ENCODE peak calls at places on chromosomes 2 and 18, in ten cellular contexts. F, U, D, K, O, T, E, W, Q and N are unnamed samples. For H3K27me3 and H3K36me3, the result is how much of the 10 kb centered on the place peaks cover.

GRCh38 chr2:202818321-202818720 is 53.2 kb downstream of the ICA1L start:
- DNase-seq in U (no peak), Q (no peak), T (no peak), W (no peak), D (no peak), F (no peak), E (no peak), O (no peak), K (no peak), N (no peak)

GRCh38 chr2:223580951-223581350 is 21.2 kb downstream of the SCG2 start:
- DNase-seq in W (no peak), E (no peak), O (no peak), D (no peak), Q (no peak), U (no peak), T (no peak), F (peak), K (no peak), N (no peak)

GRCh38 chr18:56542488-56542887 is 95.9 kb downstream of the TXNL1 start:
- DNase-seq in E (no peak), O (no peak), U (no peak), D (no peak), W (no peak), Q (no peak), F (no peak), K (no peak), T (no peak), N (no peak)

GRCh38 chr18:62505669-62506494 is 16.9 kb upstream of the ZCCHC2 start:
- DNase-seq in Q (no peak), D (no peak), E (no peak), T (no peak), K (no peak), W (peak), O (no peak), F (peak), U (no peak), N (no peak)

GRCh38 chr18:42976869-42977268 is 138.6 kb downstream of the RIT2 start:
- DNase-seq in Q (no peak), U (no peak), F (no peak), E (no peak), D (no peak), T (no peak), K (no peak), O (no peak), W (no peak), N (no peak)

GRCh38 chr2:183059561-183059960 is 19.0 kb upstream of the DUSP19 start:
- DNase-seq in K (peak), E (no peak), D (no peak), U (no peak), T (no peak), O (no peak), W (no peak), Q (no peak), F (peak), N (no peak)

GRCh38 chr2:163453920-163454319 is 281.9 kb downstream of the FIGN start:
- DNase-seq in E (no peak), F (no peak), Q (no peak), K (no peak), W (no peak), U (no peak), O (no peak), D (no peak), T (no peak), N (no peak)

GRCh38 chr2:187349328-187349944 is 98.6 kb downstream of the CALCRL start:
- DNase-seq in O (no peak), F (no peak), T (no peak), K (no peak), W (no peak), Q (no peak), U (no peak), D (no peak), E (no peak), N (no peak)

GRCh38 chr2:3324404-3325281 is 53.0 kb downstream of the EIPR1 start:
- DNase-seq in W (no peak), E (no peak), K (no peak), Q (peak), T (no peak), O (no peak), D (no peak), U (no peak), F (no peak), N (no peak)

GRCh38 chr2:479031-479430 is 191.1 kb upstream of the ALKAL2 start:
- DNase-seq in E (no peak), T (no peak), F (no peak), D (no peak), Q (no peak), U (no peak), W (no peak), O (no peak), K (no peak), N (no peak)

GRCh38 chr2:105635564-105635963 is 109.1 kb upstream of the NCK2 start:
- DNase-seq in F (no peak), W (no peak), E (no peak), O (no peak), K (no peak), Q (no peak), U (no peak), D (peak), T (no peak), N (no peak)

GRCh38 chr2:66539452-66539851 is 104.5 kb downstream of the MEIS1 start:
- DNase-seq in D (no peak), F (no peak), U (no peak), E (no peak), W (no peak), Q (no peak), O (no peak), T (no peak), K (no peak), N (no peak)

GRCh38 chr2:240201861-240202260 is 61.4 kb upstream of the OTOS start:
- DNase-seq in O (no peak), E (peak), F (no peak), W (no peak), D (no peak), Q (peak), K (no peak), T (no peak), U (no peak), N (no peak)

GRCh38 chr18:79531926-79532689 is 136.4 kb downstream of the NFATC1 start:
- DNase-seq in F (no peak), E (peak), T (no peak), U (no peak), O (no peak), K (no peak), D (no peak), W (no peak), Q (no peak), N (no peak)

GRCh38 chr2:181114021-181114420 is 133.6 kb downstream of the UBE2E3 start:
- DNase-seq in T (no peak), F (no peak), E (no peak), W (no peak), U (no peak), O (no peak), D (no peak), K (no peak), Q (no peak), N (no peak)

GRCh38 chr2:65800998-65801397 is 368.6 kb upstream of the SPRED2 start:
- DNase-seq in E (no peak), D (no peak), F (peak), W (no peak), K (no peak), Q (no peak), T (peak), O (peak), U (no peak), N (no peak)

GRCh38 chr18:70693196-70693595 is 404.4 kb downstream of the SOCS6 start:
- DNase-seq in O (no peak), U (no peak), K (no peak), E (no peak), Q (no peak), T (no peak), F (no peak), W (no peak), D (no peak), N (no peak)

GRCh38 chr2:230899786-230900185 is 25.3 kb downstream of the GPR55 start:
- DNase-seq in E (no peak), W (no peak), T (no peak), U (no peak), O (no peak), D (no peak), F (no peak), Q (no peak), K (no peak), N (no peak)

GRCh38 chr18:76986391-76986790 is 146.2 kb downstream of the MBP start:
- DNase-seq in K (no peak), W (no peak), Q (no peak), D (no peak), T (no peak), O (no peak), U (no peak), E (peak), F (no peak), N (no peak)

GRCh38 chr18:10020176-10020575 is 106.4 kb downstream of the VAPA start:
- DNase-seq in E (no peak), Q (no peak), W (no peak), T (no peak), D (peak), K (no peak), O (no peak), U (no peak), F (no peak), N (no peak)

GRCh38 chr18:36314098-36314497 is 16.6 kb downstream of the FHOD3 start:
- DNase-seq in Q (no peak), F (no peak), O (no peak), U (no peak), T (no peak), W (no peak), D (peak), K (no peak), E (no peak), N (no peak)

GRCh38 chr18:8367217-8367988 is 241.8 kb upstream of the RAB12 start:
- DNase-seq in D (no peak), W (peak), O (peak), E (peak), U (peak), T (peak), F (no peak), Q (peak), K (peak), N (no peak)

GRCh38 chr2:129443235-129443884 is 536.1 kb upstream of the RAB6C start:
- DNase-seq in U (no peak), O (no peak), D (no peak), K (no peak), F (no peak), Q (no peak), T (no peak), W (no peak), E (no peak), N (no peak)

GRCh38 chr2:46135936-46136335 is 161.3 kb upstream of the EPAS1 start:
- DNase-seq in T (no peak), O (no peak), W (no peak), Q (no peak), F (peak), U (no peak), E (no peak), D (peak), K (no peak), N (no peak)

GRCh38 chr2:200405599-200406298 is 99.3 kb downstream of the SPATS2L start:
- DNase-seq in U (no peak), D (no peak), F (peak), E (no peak), W (no peak), Q (no peak), K (peak), O (peak), T (no peak), N (no peak)

GRCh38 chr2:102736607-102737409 is 25.0 kb upstream of the TMEM182 start:
- DNase-seq in W (peak), Q (peak), T (peak), U (peak), F (peak), K (peak), O (peak), D (peak), E (peak), N (peak)

GRCh38 chr18:1751249-1751648 is 820.1 kb downstream of the METTL4 start:
- DNase-seq in T (no peak), D (no peak), K (no peak), W (no peak), O (no peak), U (no peak), F (no peak), E (no peak), Q (no peak), N (no peak)

GRCh38 chr2:205590759-205591158 is 91.5 kb upstream of the NRP2 start:
- DNase-seq in W (no peak), T (no peak), U (no peak), D (no peak), F (peak), Q (no peak), E (no peak), O (no peak), K (no peak), N (no peak)

GRCh38 chr18:76371301-76371700 is 123.7 kb downstream of the ZNF516 start:
- DNase-seq in W (no peak), U (no peak), O (no peak), E (no peak), T (peak), Q (no peak), F (no peak), K (no peak), D (no peak), N (no peak)

GRCh38 chr18:59885579-59886163 is 14.1 kb upstream of the PMAIP1 start:
- DNase-seq in T (no peak), O (no peak), K (no peak), D (no peak), U (no peak), W (no peak), E (no peak), Q (no peak), F (peak), N (peak)

GRCh38 chr18:59877366-59877765 is 22.4 kb upstream of the PMAIP1 start:
- DNase-seq in K (no peak), W (no peak), Q (no peak), F (no peak), E (no peak), U (no peak), T (no peak), D (no peak), O (no peak), N (no peak)

GRCh38 chr18:59878644-59879043 is 21.2 kb upstream of the PMAIP1 start:
- DNase-seq in D (no peak), K (no peak), U (no peak), O (no peak), Q (no peak), E (no peak), T (no peak), F (no peak), W (no peak), N (no peak)

GRCh38 chr18:59884331-59884730 is 15.5 kb upstream of the PMAIP1 start:
- DNase-seq in E (no peak), U (no peak), Q (no peak), W (no peak), O (no peak), F (no peak), T (no peak), K (no peak), D (no peak), N (no peak)

DNA sequence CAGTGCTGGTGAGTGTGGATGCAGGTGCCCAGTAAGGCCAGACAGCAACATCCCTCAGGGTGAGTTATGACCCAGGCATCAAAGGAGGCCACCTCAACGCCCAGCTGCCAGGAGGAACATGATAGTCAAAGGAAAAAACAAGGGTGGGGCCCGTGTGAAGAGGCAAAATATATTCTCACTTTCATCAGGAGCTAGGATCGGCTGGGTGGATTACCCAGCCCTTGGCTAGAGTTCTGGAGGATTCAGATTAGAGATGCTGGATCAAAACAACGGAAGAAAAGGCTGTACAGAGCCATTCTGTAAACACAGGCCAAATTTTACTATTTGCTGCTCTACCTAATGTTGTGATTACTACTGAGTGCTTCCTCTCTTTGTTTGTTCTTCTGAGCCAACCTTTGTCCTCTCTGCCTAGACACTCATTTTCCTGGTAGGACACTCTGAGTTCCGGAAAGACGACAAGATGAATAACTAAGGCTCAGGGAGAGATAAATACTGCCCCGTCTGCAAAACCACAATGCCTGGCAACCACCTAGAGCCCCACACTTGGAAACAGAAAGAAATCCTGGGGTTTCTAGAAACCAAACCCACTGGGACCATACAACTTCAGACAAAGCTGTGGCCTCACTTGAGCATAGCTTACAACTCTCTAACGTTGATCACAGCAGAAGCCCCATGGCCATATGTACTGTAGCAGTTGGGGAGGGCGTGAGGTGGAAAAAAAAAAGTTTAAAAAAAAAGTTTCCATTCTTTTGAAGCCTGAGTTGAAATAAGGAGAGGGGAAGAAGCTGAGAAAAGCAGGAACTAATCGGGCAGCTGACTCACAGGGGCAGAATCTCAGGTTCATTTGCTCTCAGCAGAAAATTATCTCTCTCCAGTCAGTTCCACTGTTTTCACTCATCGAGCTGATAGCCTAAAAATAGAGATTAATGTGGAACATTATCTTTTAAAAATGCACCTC is 17.8 kb upstream of the PMAIP1 start:
- DNase-seq in E (no peak), F (peak), K (peak), U (no peak), W (no peak), D (no peak), O (peak), Q (no peak), T (no peak), N (no peak)
- H3K27ac ChIP-seq in E (no peak), F (peak), K (peak), U (no peak), W (no peak), D (peak), O (peak), Q (no peak), T (no peak), N (no peak)

GRCh38 chr2:197799072-197799471 is 5.3 kb upstream of the PLCL1 start:
- DNase-seq in K (no peak), Q (no peak), T (no peak), E (no peak), U (no peak), W (no peak), O (no peak), F (no peak), D (no peak), N (no peak)

GRCh38 chr2:197795277-197795676 is 9.1 kb upstream of the PLCL1 start:
- DNase-seq in T (no peak), O (no peak), E (no peak), D (no peak), F (no peak), W (no peak), U (no peak), K (no peak), Q (no peak), N (no peak)

GRCh38 chr2:197798187-197798586 is 6.2 kb upstream of the PLCL1 start:
- DNase-seq in O (no peak), T (no peak), D (no peak), F (no peak), Q (no peak), E (no peak), K (no peak), U (no peak), W (no peak), N (no peak)

DNA sequence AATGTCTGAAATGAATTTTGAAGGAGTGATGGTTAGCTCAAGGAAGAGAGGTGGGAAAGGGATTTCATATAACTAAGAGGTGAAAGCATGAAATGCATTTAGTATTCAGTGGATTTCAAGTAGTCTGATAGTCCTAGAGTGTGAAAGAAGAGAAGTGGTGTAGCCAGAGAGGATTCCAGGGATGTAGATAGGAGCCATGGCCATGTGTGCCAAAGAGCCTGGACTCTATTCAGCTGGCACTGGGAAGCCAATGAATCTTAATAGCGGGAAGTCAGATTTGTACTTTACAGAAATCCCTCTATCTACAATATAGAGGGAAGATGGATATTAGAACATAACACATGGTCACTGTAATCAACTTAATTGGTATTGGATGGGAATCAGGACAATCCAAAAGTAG is 8.3 kb upstream of the BOLL start:
- DNase-seq in F (no peak), K (no peak), W (no peak), E (no peak), O (no peak), Q (no peak), U (no peak), D (no peak), T (no peak), N (no peak)
- H3K27me3 ChIP-seq in F (under half), K (under half), W (under half), E (under half), O (under half), Q (under half), U (under half), D (under half), T (under half), N (under half)

DNA sequence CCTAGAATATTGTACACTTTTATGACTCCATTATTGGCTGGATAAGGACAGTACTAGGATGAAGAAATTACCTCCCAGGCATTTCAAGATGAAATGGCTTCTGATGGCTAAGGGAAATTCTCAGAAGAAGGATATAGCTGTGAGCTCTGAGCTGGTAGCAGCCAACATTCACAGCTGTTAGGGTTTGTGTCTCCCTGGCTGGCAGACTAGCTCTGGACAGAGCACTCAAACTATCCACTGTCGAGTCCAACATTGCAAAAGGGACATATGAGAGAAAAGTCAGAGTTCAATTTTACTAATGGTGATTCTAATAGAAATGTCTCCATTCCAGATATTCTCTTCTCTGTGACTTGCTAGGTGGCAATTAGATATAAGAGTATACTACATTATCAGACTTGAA is 1920.5 kb downstream of the SUCLG1 start:
- DNase-seq in E (no peak), F (no peak), U (no peak), K (no peak), Q (no peak), W (no peak), O (no peak), T (no peak), D (no peak), N (no peak)
- H3K36me3 ChIP-seq in E (under half), F (under half), U (under half), K (under half), Q (under half), W (under half), O (under half), T (under half), D (under half), N (under half)

GRCh38 chr2:69959425-69959824 is 2.0 kb downstream of the ASPRV1 start:
- DNase-seq in F (no peak), K (no peak), T (no peak), U (no peak), E (no peak), W (no peak), O (no peak), D (no peak), Q (no peak), N (no peak)
- H3K27ac ChIP-seq in F (no peak), K (no peak), T (no peak), U (no peak), E (no peak), W (no peak), O (no peak), D (no peak), Q (no peak), N (no peak)

GRCh38 chr18:58772161-58772560 is 92.5 kb upstream of the ZNF532 start:
- DNase-seq in D (no peak), K (no peak), W (no peak), F (no peak), T (no peak), O (no peak), U (no peak), Q (no peak), E (no peak), N (no peak)

GRCh38 chr18:58768293-58768974 is 96.2 kb upstream of the ZNF532 start:
- DNase-seq in D (no peak), O (peak), W (peak), F (peak), Q (peak), U (peak), K (peak), E (peak), T (peak), N (peak)

GRCh38 chr18:58766164-58766563 is 94.9 kb downstream of the MALT1 start:
- DNase-seq in T (no peak), O (no peak), K (no peak), U (no peak), Q (no peak), E (no peak), F (no peak), D (no peak), W (no peak), N (no peak)

DNA sequence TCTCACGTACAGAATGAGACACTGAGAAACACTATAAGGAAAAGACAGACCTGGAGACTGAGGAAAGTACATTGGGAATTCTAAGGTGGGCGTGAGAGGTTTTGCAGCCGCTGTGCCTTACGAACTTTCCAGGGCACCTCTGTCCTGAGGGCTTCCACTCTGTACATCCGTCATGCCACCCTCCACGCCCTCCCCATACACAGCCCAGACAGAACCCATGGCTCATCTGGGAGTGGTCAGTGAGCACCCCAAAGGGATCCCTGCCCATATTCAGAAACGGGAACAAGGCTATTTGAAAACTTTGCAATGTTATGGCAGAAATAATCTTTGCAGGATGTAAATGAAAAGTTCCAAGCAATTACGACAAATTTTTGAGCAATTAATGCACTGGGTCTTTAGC is 95.4 kb upstream of the ZNF532 start:
- DNase-seq in T (no peak), W (no peak), U (no peak), Q (no peak), E (no peak), F (no peak), O (no peak), K (no peak), D (no peak), N (no peak)
- H3K27me3 ChIP-seq in T (under half), W (under half), U (under half), Q (under half), E (under half), F (under half), O (under half), K (under half), D (under half), N (under half)